ENCODE peak calls at places on chromosomes 13 and 19, in eight cellular contexts. E is Peyer's patch; K is thoracic aorta; B is CD8-positive, alpha-beta T cell; H is endodermal cell; O is Karpas-422; M is aorta; R is mesenchymal stem cell. I is an unnamed sample. For H3K4me1 and H3K9me3, the result is how much of the 10 kb centered on the place peaks cover.

GRCh38 chr13:48431431-48431830 is 18.5 kb upstream of the LPAR6 start:
- DNase-seq in O (no peak), H (no peak), M (no peak), K (no peak), R (peak), B (no peak), E (no peak), I (no peak)

GRCh38 chr19:4390017-4390861 is 10.1 kb downstream of the SH3GL1 start:
- DNase-seq in O (no peak), H (peak), M (no peak), B (no peak), K (no peak), E (no peak), R (peak), I (no peak)

GRCh38 chr13:99998261-99998660 is 16.7 kb downstream of the ZIC2 start:
- DNase-seq in R (no peak), K (no peak), M (no peak), E (no peak), B (no peak), H (no peak), O (no peak), I (peak)

GRCh38 chr13:36673838-36674326 is at the start of gene SERTM1:
- DNase-seq in O (no peak), R (no peak), M (peak), E (no peak), K (no peak), H (peak), B (no peak), I (no peak)

GRCh38 chr19:55333870-55334269 is 5.8 kb upstream of the KMT5C start:
- DNase-seq in R (no peak), K (no peak), B (no peak), O (no peak), M (no peak), H (peak), E (peak), I (no peak)

GRCh38 chr13:33537691-33538090 is 252.1 kb upstream of the STARD13 start:
- DNase-seq in E (no peak), M (no peak), R (peak), O (no peak), K (no peak), H (no peak), B (no peak), I (peak)

GRCh38 chr19:45079911-45080469 is 930 bp downstream of the GEMIN7 start:
- DNase-seq in O (no peak), M (no peak), R (no peak), B (no peak), H (peak), K (no peak), E (peak), I (no peak)

GRCh38 chr13:99959538-99960230 is 11.9 kb downstream of the ZIC5 start:
- DNase-seq in K (no peak), B (no peak), H (peak), O (no peak), M (no peak), R (no peak), E (no peak), I (no peak)

GRCh38 chr19:11558881-11559828 is at the start of gene ELOF1:
- DNase-seq in B (peak), H (peak), E (peak), R (peak), O (peak), M (peak), K (peak), I (peak)

GRCh38 chr19:50461066-50461875 is 15.0 kb upstream of the EMC10 start:
- DNase-seq in M (no peak), B (peak), O (peak), E (peak), K (no peak), R (peak), H (peak), I (peak)

GRCh38 chr13:112804374-112804773 is 114.5 kb downstream of the ATP11A start:
- DNase-seq in O (no peak), B (no peak), R (no peak), M (no peak), K (no peak), H (no peak), E (no peak), I (no peak)

GRCh38 chr19:17936379-17936778 is 3.6 kb downstream of the CCDC124 start:
- DNase-seq in H (no peak), M (no peak), O (peak), R (no peak), B (no peak), E (no peak), K (no peak), I (no peak)

GRCh38 chr19:40691421-40692211 is 1.2 kb upstream of the NUMBL start:
- DNase-seq in H (peak), K (no peak), R (peak), E (no peak), O (peak), M (no peak), B (no peak), I (peak)

GRCh38 chr19:3593156-3593555 is 7.9 kb downstream of the GIPC3 start:
- DNase-seq in M (no peak), H (peak), B (no peak), R (no peak), K (no peak), E (no peak), O (peak), I (no peak)

GRCh38 chr13:33262069-33262487 is 23.5 kb downstream of the STARD13 start:
- DNase-seq in O (no peak), H (peak), B (no peak), R (no peak), E (peak), M (no peak), K (no peak), I (no peak)

GRCh38 chr13:55341891-55342290 is 1798.8 kb upstream of the PRR20A start:
- DNase-seq in M (no peak), K (no peak), O (no peak), R (no peak), B (no peak), E (no peak), H (no peak), I (no peak)

GRCh38 chr19:53388168-53388567 is 6.8 kb upstream of the ZNF765 start:
- DNase-seq in M (no peak), K (no peak), B (no peak), H (no peak), O (peak), E (no peak), R (no peak), I (no peak)

GRCh38 chr19:4580021-4580901 is 20.8 kb upstream of the SEMA6B start:
- DNase-seq in M (no peak), O (peak), B (no peak), H (peak), E (no peak), R (no peak), K (no peak), I (no peak)

GRCh38 chr19:49812452-49812996 is 568 bp downstream of the FUZ start:
- DNase-seq in B (no peak), R (no peak), H (no peak), O (no peak), M (no peak), E (no peak), K (no peak), I (no peak)

GRCh38 chr13:66397133-66397532 is 833.0 kb downstream of the PCDH9 start:
- DNase-seq in B (no peak), M (no peak), H (no peak), O (no peak), K (no peak), R (no peak), E (no peak), I (no peak)
- H3K4me1 ChIP-seq in B (under half), M (under half), H (under half), O (under half), K (under half), R (under half), E (under half), I (under half)

GRCh38 chr19:35134601-35135091 is at the start of gene LGI4:
- DNase-seq in K (no peak), H (no peak), B (no peak), O (no peak), R (no peak), M (no peak), E (no peak), I (no peak)
- H3K4me3 ChIP-seq in K (peak), H (no peak), B (no peak), O (no peak), R (peak), M (no peak), E (no peak), I (no peak)

DNA sequence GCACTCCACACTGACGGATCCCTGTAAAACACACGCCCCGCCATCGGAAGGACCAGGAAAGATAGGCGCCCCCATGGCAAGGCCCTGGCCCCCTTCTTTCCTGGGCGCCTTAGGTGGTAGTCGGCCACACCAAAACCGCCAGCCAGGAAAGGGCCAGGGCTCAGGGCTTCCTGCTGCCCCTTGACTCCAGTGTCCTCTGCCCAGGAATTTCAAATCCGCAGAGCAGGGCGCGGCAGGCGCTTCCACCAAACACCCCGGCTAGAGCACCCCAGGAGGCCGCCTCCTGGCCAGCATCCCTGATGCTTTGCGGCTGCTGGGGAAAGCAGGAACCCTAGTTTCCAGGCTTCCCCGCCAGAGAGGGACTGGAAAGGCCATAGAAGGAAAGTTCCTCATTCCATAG is 57.5 kb downstream of the ZNF726 start:
- DNase-seq in K (no peak), M (no peak), O (no peak), E (no peak), R (no peak), B (no peak), H (no peak), I (no peak)
- H3K9me3 ChIP-seq in K (under half), M (under half), O (under half), E (under half), R (under half), B (under half), H (under half), I (under half)

GRCh38 chr19:10421981-10422461 is 1.7 kb downstream of the PDE4A start:
- DNase-seq in O (no peak), B (no peak), H (no peak), E (no peak), R (no peak), K (no peak), M (no peak), I (no peak)

GRCh38 chr19:10419646-10420443 is 493 bp upstream of the PDE4A start:
- DNase-seq in K (no peak), R (peak), O (peak), B (no peak), E (no peak), M (no peak), H (peak), I (peak)

GRCh38 chr19:10421240-10421948 is 1.1 kb downstream of the PDE4A start:
- DNase-seq in R (no peak), E (no peak), O (no peak), K (no peak), B (no peak), H (no peak), M (no peak), I (no peak)

GRCh38 chr19:10419200-10419645 is 1.1 kb upstream of the PDE4A start:
- DNase-seq in M (peak), E (no peak), H (peak), K (no peak), O (peak), B (no peak), R (no peak), I (peak)

DNA sequence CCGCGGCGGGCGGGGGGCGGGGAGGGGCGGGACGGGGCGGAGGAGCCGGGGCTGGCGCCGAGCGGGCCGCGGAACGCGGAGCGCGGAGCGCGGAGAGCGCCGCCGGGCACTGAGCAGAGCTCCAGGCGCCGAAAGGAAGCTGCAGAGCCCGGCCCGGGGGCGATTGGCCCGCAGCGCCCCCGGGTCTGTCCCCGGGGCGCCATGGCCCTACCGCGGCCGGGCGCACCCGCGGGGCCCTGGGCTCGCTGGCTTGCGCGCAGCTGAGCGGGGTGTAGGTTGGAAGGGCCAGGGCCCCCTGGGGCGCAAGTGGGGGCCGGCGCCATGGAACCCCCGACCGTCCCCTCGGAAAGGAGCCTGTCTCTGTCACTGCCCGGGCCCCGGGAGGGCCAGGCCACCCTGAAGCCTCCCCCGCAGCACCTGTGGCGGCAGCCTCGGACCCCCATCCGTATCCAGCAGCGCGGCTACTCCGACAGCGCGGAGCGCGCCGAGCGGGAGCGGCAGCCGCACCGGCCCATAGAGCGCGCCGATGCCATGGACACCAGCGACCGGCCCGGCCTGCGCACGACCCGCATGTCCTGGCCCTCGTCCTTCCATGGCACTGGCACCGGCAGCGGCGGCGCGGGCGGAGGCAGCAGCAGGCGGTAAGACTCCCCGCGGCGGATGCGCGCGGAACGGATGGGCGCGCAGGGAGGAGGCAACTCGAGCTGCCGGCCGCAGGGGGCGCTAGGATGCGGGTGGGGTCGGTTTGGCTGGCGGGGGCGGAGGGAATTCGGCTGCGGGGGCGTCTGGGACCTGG is at the start of gene PDE4A:
- DNase-seq in M (no peak), H (peak), B (no peak), O (peak), R (peak), K (no peak), E (no peak), I (peak)
- H3K4me1 ChIP-seq in M (under half), H (under half), B (half or more), O (under half), R (under half), K (under half), E (half or more), I (half or more)

GRCh38 chr19:33302175-33302973 is at the start of gene CEBPA:
- DNase-seq in K (no peak), H (peak), M (peak), R (peak), B (peak), O (peak), E (peak), I (peak)

GRCh38 chr19:33300016-33300981 is 2.0 kb downstream of the CEBPA start:
- DNase-seq in R (no peak), B (no peak), O (no peak), M (no peak), H (no peak), E (peak), K (no peak), I (no peak)

GRCh38 chr19:33301900-33302174 is 497 bp downstream of the CEBPA start:
- DNase-seq in M (no peak), R (no peak), O (no peak), E (no peak), H (no peak), B (no peak), K (no peak), I (no peak)

GRCh38 chr19:33302974-33303790 is 848 bp upstream of the CEBPA start:
- DNase-seq in K (no peak), E (peak), R (peak), H (peak), B (no peak), O (no peak), M (peak), I (no peak)

GRCh38 chr19:33301011-33301899 is 1.1 kb downstream of the CEBPA start:
- DNase-seq in R (peak), O (no peak), B (no peak), H (peak), M (no peak), E (peak), K (no peak), I (no peak)
- H3K4me3 ChIP-seq in R (peak), O (no peak), B (no peak), H (no peak), M (peak), E (peak), K (peak), I (no peak)

GRCh38 chr13:18952225-18953016 is 229.2 kb downstream of the TUBA3C start:
- DNase-seq in R (no peak), H (no peak), E (no peak), K (no peak), B (no peak), M (peak), O (no peak), I (no peak)

GRCh38 chr13:18949489-18949761 is 232.2 kb downstream of the TUBA3C start:
- DNase-seq in O (no peak), H (no peak), K (no peak), E (peak), M (peak), B (no peak), R (no peak), I (no peak)

GRCh38 chr13:18953139-18953930 is 228.3 kb downstream of the TUBA3C start:
- DNase-seq in O (no peak), B (no peak), K (no peak), M (peak), H (no peak), E (no peak), R (no peak), I (no peak)

GRCh38 chr13:18949970-18950369 is 231.7 kb downstream of the TUBA3C start:
- DNase-seq in M (peak), R (no peak), H (no peak), E (peak), K (no peak), O (no peak), B (no peak), I (no peak)

GRCh38 chr13:18951412-18951811 is 230.2 kb downstream of the TUBA3C start:
- DNase-seq in H (no peak), M (no peak), B (no peak), O (no peak), E (no peak), K (no peak), R (no peak), I (no peak)
- H3K9me3 ChIP-seq in H (under half), M (under half), B (under half), O (under half), E (under half), K (under half), R (under half), I (under half)

DNA sequence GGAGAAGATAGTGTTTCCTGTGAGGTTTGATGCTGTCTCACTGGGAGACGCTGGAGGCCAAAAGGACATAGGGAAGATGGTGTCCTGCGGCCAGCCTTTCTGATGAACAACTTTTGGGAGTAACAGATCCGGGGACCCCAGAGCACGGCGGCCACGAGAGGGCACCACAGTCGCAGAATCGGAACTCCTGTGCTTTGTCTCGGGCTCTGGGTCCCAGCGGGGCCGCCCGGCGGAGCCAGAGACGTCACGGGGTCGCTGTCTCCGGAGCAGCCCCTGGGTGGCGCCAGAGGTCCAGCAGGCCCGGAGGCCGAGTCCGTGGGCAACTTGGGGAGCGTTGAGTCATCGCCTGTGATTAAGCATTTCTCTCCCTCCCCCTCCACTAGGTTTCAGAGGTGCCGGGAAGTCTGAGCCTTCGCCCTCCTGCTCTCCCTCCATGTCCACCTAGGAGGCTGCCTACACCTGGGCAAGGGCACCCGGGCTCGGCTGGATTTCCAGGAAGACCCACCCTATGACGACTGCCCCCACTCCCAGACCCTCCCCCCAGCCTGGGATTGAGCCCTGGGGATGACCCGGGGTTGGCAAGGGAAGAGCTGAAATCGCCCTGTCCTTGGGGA is 3.2 kb downstream of the NANOS3 start:
- DNase-seq in K (peak), O (peak), H (peak), E (peak), M (peak), B (peak), R (peak), I (peak)
- H3K4me1 ChIP-seq in K (under half), O (under half), H (under half), E (under half), M (under half), B (under half), R (under half), I (under half)

GRCh38 chr13:30306762-30307193 is 573 bp downstream of the KATNAL1 start:
- DNase-seq in K (peak), M (peak), R (peak), E (peak), B (peak), O (peak), H (peak), I (peak)
- H3K4me3 ChIP-seq in K (peak), M (peak), R (peak), E (peak), B (peak), O (peak), H (peak), I (peak)

GRCh38 chr19:21587549-21587948 is 82.1 kb downstream of the ZNF429 start:
- DNase-seq in M (no peak), O (peak), K (no peak), B (no peak), H (no peak), E (no peak), R (no peak), I (no peak)

GRCh38 chr19:21593008-21593427 is 87.6 kb downstream of the ZNF429 start:
- DNase-seq in O (peak), K (no peak), H (no peak), M (no peak), E (no peak), B (no peak), R (no peak), I (no peak)

GRCh38 chr19:21593934-21594844 is 88.8 kb downstream of the ZNF429 start:
- DNase-seq in O (peak), R (no peak), M (no peak), H (no peak), B (no peak), K (no peak), E (no peak), I (no peak)

GRCh38 chr19:21588202-21588601 is 82.8 kb downstream of the ZNF429 start:
- DNase-seq in M (no peak), R (no peak), B (no peak), O (peak), H (no peak), K (no peak), E (no peak), I (no peak)

DNA sequence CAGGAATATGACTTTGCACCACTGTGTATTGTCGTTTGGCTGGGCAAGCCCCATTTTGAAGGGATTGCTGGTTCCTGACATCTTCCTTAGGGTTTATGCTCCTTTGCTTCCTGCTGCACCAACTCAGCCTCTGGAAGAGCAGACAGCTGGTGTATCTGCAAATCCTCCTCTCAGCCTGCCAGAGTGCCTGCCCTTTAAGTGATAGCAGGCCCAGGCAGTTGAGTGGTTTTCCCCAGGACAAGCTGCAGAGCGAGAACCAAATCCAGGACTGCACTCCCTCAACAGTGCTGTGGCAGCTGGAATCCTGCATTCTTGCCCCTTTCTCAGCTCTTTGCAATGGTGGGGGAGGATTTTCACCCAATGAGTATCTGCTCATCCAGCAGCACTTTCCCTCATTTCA is 85.5 kb downstream of the ZNF429 start:
- DNase-seq in K (no peak), M (no peak), E (no peak), O (no peak), H (no peak), R (no peak), B (no peak), I (no peak)
- H3K9me3 ChIP-seq in K (under half), M (under half), E (under half), O (under half), H (under half), R (under half), B (under half), I (under half)